ENCODE peak calls at places on chromosomes 1 and 21, in four cellular contexts. A, H, N and Y are unnamed samples.

GRCh38 chr1:17673335-17674075 is 81.6 kb upstream of the ACTL8 start:
- DNase-seq in H (no peak), N (no peak), A (no peak), Y (no peak)

GRCh38 chr1:33341190-33341589 is 20.3 kb upstream of the A3GALT2 start:
- DNase-seq in A (no peak), H (no peak), N (no peak), Y (no peak)

GRCh38 chr1:248622491-248623106 is 12.3 kb downstream of the OR2T11 start:
- DNase-seq in N (no peak), H (no peak), A (no peak), Y (no peak)

GRCh38 chr1:10510520-10511493 is 36.1 kb downstream of the PEX14 start:
- DNase-seq in H (no peak), N (peak; percentile 71), A (no peak), Y (no peak)

GRCh38 chr1:226761322-226761721 is 22.2 kb upstream of the ITPKB start:
- DNase-seq in N (no peak), A (no peak), H (no peak), Y (no peak)

GRCh38 chr1:98030976-98031375 is 110.1 kb upstream of the DPYD start:
- DNase-seq in H (no peak), A (no peak), N (no peak), Y (no peak)

GRCh38 chr1:181126871-181127587 is 38.5 kb downstream of the IER5 start:
- DNase-seq in H (no peak), A (no peak), N (no peak), Y (no peak)

GRCh38 chr1:224707849-224708725 is 92.0 kb downstream of the CNIH3 start:
- DNase-seq in N (no peak), H (no peak), A (no peak), Y (no peak)

GRCh38 chr1:226001852-226002666 is 2.9 kb upstream of the SDE2 start:
- DNase-seq in A (no peak), N (peak; percentile 12), H (peak; percentile 66), Y (no peak)

GRCh38 chr1:85617582-85618237 is 37.1 kb downstream of the CCN1 start:
- DNase-seq in H (no peak), A (no peak), N (no peak), Y (no peak)

GRCh38 chr1:227886503-227886961 is 61.2 kb downstream of the WNT9A start:
- DNase-seq in H (peak; percentile 47), N (no peak), A (peak; percentile 33), Y (no peak)

GRCh38 chr1:151905070-151905442 is 4.3 kb downstream of the THEM4 start:
- DNase-seq in A (no peak), H (no peak), N (peak; percentile 17), Y (no peak)

GRCh38 chr1:186440584-186440983 is 20.3 kb downstream of the PDC start:
- DNase-seq in N (no peak), H (no peak), A (no peak), Y (no peak)

GRCh38 chr1:241355311-241356010 is 1.5 kb downstream of the RGS7 start:
- DNase-seq in A (no peak), H (no peak), N (no peak), Y (no peak)

GRCh38 chr21:46568562-46568961 is 36.3 kb downstream of the S100B start:
- DNase-seq in A (no peak), N (no peak), H (no peak), Y (no peak)

GRCh38 chr1:43853161-43853921 is 80.3 kb upstream of the ARTN start:
- DNase-seq in N (peak; percentile 20), A (no peak), H (peak; percentile 84), Y (no peak)

GRCh38 chr21:43268804-43269186 is 100.0 kb downstream of the CRYAA start:
- DNase-seq in N (no peak), H (peak; percentile 29), A (no peak), Y (no peak)

GRCh38 chr1:100912019-100912418 is 16.1 kb downstream of the SLC30A7 start:
- DNase-seq in H (no peak), N (no peak), A (no peak), Y (no peak)

GRCh38 chr1:109201123-109201703 is 12.5 kb upstream of the SARS1 start:
- DNase-seq in N (peak; percentile 19), A (peak; percentile 33), H (no peak), Y (peak; percentile 77)

GRCh38 chr21:46092811-46093667 is 4.9 kb upstream of the COL6A2 start:
- DNase-seq in A (no peak), H (peak; percentile 40), N (no peak), Y (no peak)

GRCh38 chr1:96999191-96999590 is 277.6 kb downstream of the PTBP2 start:
- DNase-seq in H (no peak), N (no peak), A (no peak), Y (no peak)

GRCh38 chr1:65625528-65625927 is 167.2 kb upstream of the PDE4B start:
- DNase-seq in N (no peak), A (no peak), H (no peak), Y (no peak)

GRCh38 chr1:34156739-34157138 is 8.3 kb downstream of the CSMD2 start:
- DNase-seq in N (no peak), H (no peak), A (no peak), Y (peak; percentile 49)

GRCh38 chr1:232925421-232926202 is 24.8 kb upstream of the NTPCR start:
- DNase-seq in N (no peak), A (peak; percentile 15), H (no peak), Y (no peak)

GRCh38 chr21:39317134-39318090 is 4.0 kb upstream of the BRWD1 start:
- DNase-seq in H (no peak), A (no peak), N (no peak), Y (no peak)

GRCh38 chr21:44333701-44334636 is 5.2 kb downstream of the CFAP410 start:
- DNase-seq in N (no peak), A (no peak), H (no peak), Y (no peak)

GRCh38 chr1:74455390-74455789 is 57.0 kb downstream of the LRRC53 start:
- DNase-seq in H (no peak), N (no peak), A (no peak), Y (no peak)

GRCh38 chr1:43844114-43844513 is 89.5 kb upstream of the ARTN start:
- DNase-seq in H (no peak), A (no peak), N (no peak), Y (no peak)